ENCODE peak calls at places on chromosome 20, in ten cellular contexts. One of them, this sample, is unnamed.

GRCh38 chr20:17650301-17650761 is 31.7 kb downstream of the RRBP1 start:
- DNase-seq in hepatocyte: no peak
- DNase-seq in neural progenitor cell: no peak
- DNase-seq in HepG2: no peak
- DNase-seq in MM.1S: no peak
- DNase-seq in fibroblast of lung: no peak
- DNase-seq in GM23248: peak; percentile 52
- DNase-seq in GM23338: no peak
- DNase-seq in astrocyte: no peak
- DNase-seq in PC-9: no peak
- DNase-seq in this sample: no peak

GRCh38 chr20:20465259-20465658 is 97.4 kb downstream of the INSM1 start:
- DNase-seq in hepatocyte: no peak
- DNase-seq in neural progenitor cell: peak; percentile 57
- DNase-seq in HepG2: no peak
- DNase-seq in MM.1S: no peak
- DNase-seq in fibroblast of lung: no peak
- DNase-seq in GM23248: peak; percentile 23
- DNase-seq in GM23338: peak; percentile 84
- DNase-seq in astrocyte: no peak
- DNase-seq in PC-9: no peak
- DNase-seq in this sample: no peak

GRCh38 chr20:51132286-51132810 is 109.4 kb upstream of the KCNG1 start:
- DNase-seq in hepatocyte: no peak
- DNase-seq in neural progenitor cell: no peak
- DNase-seq in HepG2: no peak
- DNase-seq in MM.1S: no peak
- DNase-seq in fibroblast of lung: peak; percentile 9
- DNase-seq in GM23248: peak; percentile 47
- DNase-seq in GM23338: no peak
- DNase-seq in astrocyte: no peak
- DNase-seq in PC-9: no peak
- DNase-seq in this sample: no peak

GRCh38 chr20:17680128-17680835 is 1.8 kb downstream of the RRBP1 start:
- DNase-seq in hepatocyte: peak; percentile 78
- DNase-seq in neural progenitor cell: peak; percentile 35
- DNase-seq in HepG2: peak; percentile 80
- DNase-seq in MM.1S: no peak
- DNase-seq in fibroblast of lung: peak; percentile 61
- DNase-seq in GM23248: peak; percentile 79
- DNase-seq in GM23338: peak; percentile 44
- DNase-seq in astrocyte: peak; percentile 48
- DNase-seq in PC-9: peak; percentile 76
- DNase-seq in this sample: peak; percentile 40

GRCh38 chr20:43430265-43430664 is 27.4 kb upstream of the SRSF6 start:
- DNase-seq in hepatocyte: no peak
- DNase-seq in neural progenitor cell: peak; percentile 43
- DNase-seq in HepG2: no peak
- DNase-seq in MM.1S: no peak
- DNase-seq in fibroblast of lung: no peak
- DNase-seq in GM23248: no peak
- DNase-seq in GM23338: peak; percentile 33
- DNase-seq in astrocyte: no peak
- DNase-seq in PC-9: no peak
- DNase-seq in this sample: no peak

GRCh38 chr20:44746367-44747165 is 901 bp downstream of the KCNK15 start:
- DNase-seq in hepatocyte: no peak
- DNase-seq in neural progenitor cell: no peak
- DNase-seq in HepG2: no peak
- DNase-seq in MM.1S: no peak
- DNase-seq in fibroblast of lung: no peak
- DNase-seq in GM23248: peak; percentile 40
- DNase-seq in GM23338: peak; percentile 52
- DNase-seq in astrocyte: no peak
- DNase-seq in PC-9: no peak
- DNase-seq in this sample: no peak

GRCh38 chr20:57394087-57395082 is 3.2 kb downstream of the RBM38 start:
- DNase-seq in hepatocyte: no peak
- DNase-seq in neural progenitor cell: no peak
- DNase-seq in HepG2: no peak
- DNase-seq in MM.1S: peak; percentile 6
- DNase-seq in fibroblast of lung: no peak
- DNase-seq in GM23248: no peak
- DNase-seq in GM23338: no peak
- DNase-seq in astrocyte: no peak
- DNase-seq in PC-9: no peak
- DNase-seq in this sample: no peak

GRCh38 chr20:43824699-43825402 is 89.8 kb upstream of the TOX2 start:
- DNase-seq in hepatocyte: peak; percentile 52
- DNase-seq in neural progenitor cell: peak; percentile 82
- DNase-seq in HepG2: peak; percentile 28
- DNase-seq in MM.1S: no peak
- DNase-seq in fibroblast of lung: peak; percentile 61
- DNase-seq in GM23248: peak; percentile 39
- DNase-seq in GM23338: peak; percentile 75
- DNase-seq in astrocyte: peak; percentile 58
- DNase-seq in PC-9: peak; percentile 32
- DNase-seq in this sample: peak; percentile 26

GRCh38 chr20:35363190-35363589 is 48.6 kb downstream of the UQCC1 start:
- DNase-seq in hepatocyte: no peak
- DNase-seq in neural progenitor cell: no peak
- DNase-seq in HepG2: no peak
- DNase-seq in MM.1S: no peak
- DNase-seq in fibroblast of lung: peak; percentile 91
- DNase-seq in GM23248: no peak
- DNase-seq in GM23338: no peak
- DNase-seq in astrocyte: peak; percentile 89
- DNase-seq in PC-9: no peak
- DNase-seq in this sample: no peak

GRCh38 chr20:35023624-35024023 is 68.0 kb downstream of the MYH7B start:
- DNase-seq in hepatocyte: no peak
- DNase-seq in neural progenitor cell: no peak
- DNase-seq in HepG2: no peak
- DNase-seq in MM.1S: no peak
- DNase-seq in fibroblast of lung: no peak
- DNase-seq in GM23248: no peak
- DNase-seq in GM23338: no peak
- DNase-seq in astrocyte: no peak
- DNase-seq in PC-9: no peak
- DNase-seq in this sample: no peak

GRCh38 chr20:20939006-20939405 is 167.2 kb downstream of the LINC00237 start:
- DNase-seq in hepatocyte: no peak
- DNase-seq in neural progenitor cell: no peak
- DNase-seq in HepG2: no peak
- DNase-seq in MM.1S: no peak
- DNase-seq in fibroblast of lung: no peak
- DNase-seq in GM23248: no peak
- DNase-seq in GM23338: no peak
- DNase-seq in astrocyte: no peak
- DNase-seq in PC-9: no peak
- DNase-seq in this sample: no peak

GRCh38 chr20:33992923-33993799 is 550 bp upstream of the RALY start:
- DNase-seq in hepatocyte: peak; percentile 99
- DNase-seq in neural progenitor cell: peak; percentile 99
- DNase-seq in HepG2: peak; percentile 100
- DNase-seq in MM.1S: peak; percentile 96
- DNase-seq in fibroblast of lung: peak; percentile 98
- DNase-seq in GM23248: peak; percentile 99
- DNase-seq in GM23338: peak; percentile 99
- DNase-seq in astrocyte: peak; percentile 96
- DNase-seq in PC-9: peak; percentile 100
- DNase-seq in this sample: peak; percentile 98

GRCh38 chr20:57746832-57747404 is 37.1 kb upstream of the PMEPA1 start:
- DNase-seq in hepatocyte: no peak
- DNase-seq in neural progenitor cell: no peak
- DNase-seq in HepG2: no peak
- DNase-seq in MM.1S: no peak
- DNase-seq in fibroblast of lung: no peak
- DNase-seq in GM23248: no peak
- DNase-seq in GM23338: no peak
- DNase-seq in astrocyte: no peak
- DNase-seq in PC-9: no peak
- DNase-seq in this sample: no peak

GRCh38 chr20:50916257-50916656 is 15.0 kb downstream of the ADNP start:
- DNase-seq in hepatocyte: peak; percentile 88
- DNase-seq in neural progenitor cell: no peak
- DNase-seq in HepG2: no peak
- DNase-seq in MM.1S: no peak
- DNase-seq in fibroblast of lung: peak; percentile 51
- DNase-seq in GM23248: peak; percentile 59
- DNase-seq in GM23338: peak; percentile 52
- DNase-seq in astrocyte: peak; percentile 36
- DNase-seq in PC-9: no peak
- DNase-seq in this sample: peak; percentile 66

DNA sequence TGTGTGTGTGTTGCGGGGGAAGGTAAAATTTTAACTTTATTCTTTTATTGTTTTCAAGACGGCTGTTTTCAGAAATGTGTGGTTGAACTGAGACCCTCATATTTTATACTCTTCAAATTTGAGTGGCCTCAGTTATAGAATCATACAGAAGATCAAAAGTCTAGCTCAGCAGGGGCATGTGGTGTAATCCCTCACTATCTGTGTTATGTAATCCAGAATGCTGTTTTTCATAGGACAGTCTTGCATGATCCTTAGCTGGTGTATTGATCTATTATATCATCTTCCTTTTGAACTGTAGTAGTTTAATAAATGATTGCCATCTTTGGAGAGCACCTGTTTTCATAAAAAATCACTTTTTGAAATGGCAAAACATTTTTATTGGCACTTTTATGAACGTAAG is 1.4 kb downstream of the PLCB4 start:
- DNase-seq in hepatocyte: no peak
- DNase-seq in neural progenitor cell: no peak
- DNase-seq in HepG2: no peak
- DNase-seq in MM.1S: no peak
- DNase-seq in fibroblast of lung: no peak
- DNase-seq in GM23248: no peak
- DNase-seq in GM23338: no peak
- DNase-seq in astrocyte: no peak
- DNase-seq in PC-9: no peak
- DNase-seq in this sample: no peak
- H3K4me1 ChIP-seq in hepatocyte: no peaks in the 10 kb centered on the region
- H3K4me1 ChIP-seq in neural progenitor cell: peaks cover 43% of the 10 kb centered on the region
- H3K4me1 ChIP-seq in HepG2: peaks cover 12% of the 10 kb centered on the region
- H3K4me1 ChIP-seq in MM.1S: no peaks in the 10 kb centered on the region
- H3K4me1 ChIP-seq in fibroblast of lung: peaks cover 6% of the 10 kb centered on the region
- H3K4me1 ChIP-seq in GM23248: peaks cover 6% of the 10 kb centered on the region
- H3K4me1 ChIP-seq in GM23338: peaks cover 49% of the 10 kb centered on the region
- H3K4me1 ChIP-seq in astrocyte: peaks cover 10% of the 10 kb centered on the region
- H3K4me1 ChIP-seq in PC-9: peaks cover 19% of the 10 kb centered on the region
- H3K4me1 ChIP-seq in this sample: peaks cover 8% of the 10 kb centered on the region

DNA sequence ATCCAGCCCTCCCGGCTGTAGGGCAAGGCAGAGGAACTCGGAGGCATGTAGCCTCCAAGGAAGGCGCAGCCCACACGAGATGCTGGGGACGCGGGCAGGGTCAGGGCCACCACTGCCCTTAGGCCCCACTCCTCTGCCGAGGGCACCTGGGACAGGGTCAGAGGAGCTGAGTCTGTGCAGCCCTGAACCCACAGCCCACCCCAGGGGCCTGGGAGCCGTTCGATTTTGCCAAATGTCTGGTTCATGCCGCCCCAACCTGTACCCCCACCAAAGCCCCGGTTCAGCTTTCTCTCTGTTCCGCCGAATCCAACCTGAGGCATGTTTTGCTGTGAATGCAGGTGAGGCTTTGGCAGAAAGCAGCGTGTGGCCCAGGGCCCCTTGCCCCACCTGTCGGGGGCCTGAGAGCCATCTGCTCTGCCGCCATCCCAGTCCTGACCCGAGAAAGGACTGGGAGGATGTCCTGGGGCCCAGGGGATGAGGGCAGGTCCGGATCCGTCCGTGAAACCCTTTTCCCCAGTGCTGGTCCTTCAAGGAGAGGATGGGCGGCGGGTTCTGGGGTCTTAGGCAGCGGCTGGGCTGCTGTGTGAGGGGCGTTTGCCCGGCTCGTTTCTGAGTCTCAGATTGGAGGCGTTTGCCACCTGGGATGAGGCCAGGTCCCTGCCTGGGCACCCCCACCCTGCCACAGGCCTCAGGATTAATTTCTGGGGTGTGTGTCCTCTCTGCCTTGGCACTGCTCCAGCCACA is 79.3 kb upstream of the GATA5 start:
- DNase-seq in hepatocyte: no peak
- DNase-seq in neural progenitor cell: no peak
- DNase-seq in HepG2: no peak
- DNase-seq in MM.1S: no peak
- DNase-seq in fibroblast of lung: no peak
- DNase-seq in GM23248: no peak
- DNase-seq in GM23338: no peak
- DNase-seq in astrocyte: no peak
- DNase-seq in PC-9: no peak
- DNase-seq in this sample: no peak
- H3K4me3 ChIP-seq in hepatocyte: no peak overlapping the region
- H3K4me3 ChIP-seq in neural progenitor cell: no peak overlapping the region
- H3K4me3 ChIP-seq in HepG2: no peak overlapping the region
- H3K4me3 ChIP-seq in MM.1S: no peak overlapping the region
- H3K4me3 ChIP-seq in fibroblast of lung: no peak overlapping the region
- H3K4me3 ChIP-seq in GM23248: no peak overlapping the region
- H3K4me3 ChIP-seq in GM23338: no peak overlapping the region
- H3K4me3 ChIP-seq in astrocyte: no peak overlapping the region
- H3K4me3 ChIP-seq in PC-9: no peak overlapping the region
- H3K4me3 ChIP-seq in this sample: no peak overlapping the region

GRCh38 chr20:63004607-63005211 is 2.1 kb downstream of the BHLHE23 start:
- DNase-seq in hepatocyte: no peak
- DNase-seq in neural progenitor cell: peak; percentile 41
- DNase-seq in HepG2: no peak
- DNase-seq in MM.1S: no peak
- DNase-seq in fibroblast of lung: no peak
- DNase-seq in GM23248: peak; percentile 37
- DNase-seq in GM23338: no peak
- DNase-seq in astrocyte: no peak
- DNase-seq in PC-9: no peak
- DNase-seq in this sample: no peak
- TF ChIP-seq EZH2 in hepatocyte: peak; percentile 96
- TF ChIP-seq EZH2 in neural progenitor cell: peak; percentile 89
- TF ChIP-seq EZH2 in HepG2: peak; percentile 28
- TF ChIP-seq EZH2 in MM.1S: peak; percentile 93
- TF ChIP-seq EZH2 in fibroblast of lung: peak; percentile 70
- TF ChIP-seq EZH2 in GM23248: peak; percentile 46
- TF ChIP-seq EZH2 in GM23338: peak; percentile 91
- TF ChIP-seq EZH2 in astrocyte: peak; percentile 69
- TF ChIP-seq EZH2 in PC-9: no peak
- TF ChIP-seq EZH2 in this sample: no peak

DNA sequence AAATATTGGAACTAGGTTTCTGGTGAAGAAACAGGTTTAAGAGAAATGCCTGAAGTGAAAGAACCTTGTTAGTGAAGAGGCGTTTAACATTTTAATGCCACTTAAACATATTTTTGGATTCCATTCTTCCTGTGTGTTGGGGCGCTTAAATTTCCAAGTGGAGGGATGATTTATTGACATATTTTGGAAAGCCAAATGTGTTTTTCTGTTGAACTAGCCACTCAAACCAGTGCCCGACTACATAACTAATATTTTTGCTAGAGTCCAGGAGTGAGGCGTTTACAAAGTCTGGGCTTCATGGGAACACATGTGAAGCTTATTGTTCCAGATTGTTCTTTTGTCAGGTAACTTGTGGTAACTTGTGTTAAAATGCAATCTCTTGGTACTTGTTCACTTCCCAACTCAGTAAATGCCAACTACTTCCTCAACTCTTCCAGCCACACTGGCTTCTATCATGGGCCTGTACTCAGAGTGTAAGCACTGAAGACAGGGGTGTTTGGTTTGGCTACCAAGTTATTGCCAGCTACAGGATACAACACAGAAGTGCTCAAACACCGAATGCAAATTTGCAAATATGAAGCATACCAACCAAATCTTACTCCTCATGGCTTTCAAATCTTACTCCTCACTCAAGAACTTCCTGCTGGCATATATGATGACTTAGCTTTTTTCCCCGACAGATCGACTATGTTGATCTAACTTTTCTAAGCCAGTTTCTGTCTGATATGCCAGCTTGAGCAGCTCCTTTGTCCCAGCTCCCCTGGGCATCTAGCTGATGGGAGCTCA is 2.0 kb upstream of the ZNFX1 start:
- DNase-seq in hepatocyte: peak; percentile 5
- DNase-seq in neural progenitor cell: no peak
- DNase-seq in HepG2: no peak
- DNase-seq in MM.1S: no peak
- DNase-seq in fibroblast of lung: no peak
- DNase-seq in GM23248: peak; percentile 26
- DNase-seq in GM23338: no peak
- DNase-seq in astrocyte: no peak
- DNase-seq in PC-9: no peak
- DNase-seq in this sample: no peak
- H3K4me1 ChIP-seq in hepatocyte: peaks cover 55% of the 10 kb centered on the region
- H3K4me1 ChIP-seq in neural progenitor cell: peaks cover 33% of the 10 kb centered on the region
- H3K4me1 ChIP-seq in HepG2: peaks cover 71% of the 10 kb centered on the region
- H3K4me1 ChIP-seq in MM.1S: peaks cover 23% of the 10 kb centered on the region
- H3K4me1 ChIP-seq in fibroblast of lung: peaks cover 3% of the 10 kb centered on the region
- H3K4me1 ChIP-seq in GM23248: peaks cover 43% of the 10 kb centered on the region
- H3K4me1 ChIP-seq in GM23338: peaks cover 32% of the 10 kb centered on the region
- H3K4me1 ChIP-seq in astrocyte: peaks cover 46% of the 10 kb centered on the region
- H3K4me1 ChIP-seq in PC-9: peaks cover 68% of the 10 kb centered on the region
- H3K4me1 ChIP-seq in this sample: peaks cover 62% of the 10 kb centered on the region

This sample was measured in mammary epithelial cell.